ENCODE peak calls at places on chromosome 19, in five cellular contexts. M, A, O, N and Y are unnamed samples.

GRCh38 chr19:10808937-10809655 is 26.9 kb downstream of the TMED1 start:
- DNase-seq in M (peak), O (peak), N (no peak), A (no peak), Y (no peak)

GRCh38 chr19:23392706-23393105 is 2.6 kb downstream of the ZNF91 start:
- DNase-seq in A (no peak), O (no peak), N (no peak), M (no peak), Y (no peak)

GRCh38 chr19:5823579-5824281 is 15.8 kb downstream of the FUT6 start:
- DNase-seq in A (no peak), O (no peak), M (no peak), N (peak), Y (no peak)

GRCh38 chr19:5977222-5977784 is 637 bp downstream of the RANBP3 start:
- DNase-seq in M (peak), N (no peak), A (no peak), O (no peak), Y (no peak)

GRCh38 chr19:7216373-7216902 is 77.8 kb downstream of the INSR start:
- DNase-seq in O (no peak), A (no peak), M (peak), N (no peak), Y (no peak)

GRCh38 chr19:1757468-1758230 is 4.3 kb downstream of the ONECUT3 start:
- DNase-seq in M (no peak), O (no peak), N (no peak), A (no peak), Y (no peak)

GRCh38 chr19:12015753-12016116 is 19.7 kb downstream of the ZNF433 start:
- DNase-seq in A (no peak), M (no peak), O (no peak), N (no peak), Y (no peak)

GRCh38 chr19:49119411-49120324 is at the start of gene PPFIA3:
- DNase-seq in O (peak), N (peak), M (no peak), A (no peak), Y (no peak)

GRCh38 chr19:32464279-32464678 is 58.7 kb downstream of the DPY19L3 start:
- DNase-seq in M (no peak), N (no peak), A (no peak), O (no peak), Y (no peak)

GRCh38 chr19:30319876-30320275 is 52.3 kb upstream of the ZNF536 start:
- DNase-seq in O (no peak), N (no peak), A (no peak), M (no peak), Y (no peak)

GRCh38 chr19:46927106-46927505 is 66.3 kb downstream of the ARHGAP35 start:
- DNase-seq in M (no peak), A (no peak), O (no peak), N (no peak), Y (no peak)

GRCh38 chr19:48117515-48118330 is 7.1 kb upstream of the PLA2G4C start:
- DNase-seq in A (no peak), O (no peak), N (no peak), M (no peak), Y (no peak)

GRCh38 chr19:36213793-36214387 is 575 bp downstream of the ZNF565 start:
- DNase-seq in M (no peak), O (peak), A (peak), N (peak), Y (peak)

GRCh38 chr19:47241919-47242644 is 11.1 kb upstream of the BBC3 start:
- DNase-seq in M (no peak), A (no peak), O (no peak), N (no peak), Y (no peak)

GRCh38 chr19:10000171-10000826 is 10.0 kb downstream of the COL5A3 start:
- DNase-seq in A (peak), M (peak), O (peak), N (peak), Y (peak)

GRCh38 chr19:4754248-4754647 is 30.6 kb upstream of the DPP9 start:
- DNase-seq in N (no peak), O (no peak), M (no peak), A (no peak), Y (no peak)

GRCh38 chr19:56885173-56885679 is 44.7 kb upstream of the PEG3 start:
- DNase-seq in M (no peak), O (no peak), A (no peak), N (no peak), Y (peak)

GRCh38 chr19:15810335-15810734 is 5.1 kb downstream of the OR10H1 start:
- DNase-seq in N (no peak), O (no peak), A (no peak), M (no peak), Y (no peak)

GRCh38 chr19:16416996-16417395 is 54.8 kb downstream of the EPS15L1 start:
- DNase-seq in O (no peak), N (no peak), A (no peak), M (no peak), Y (no peak)

GRCh38 chr19:39053276-39054090 is 21.1 kb upstream of the FBXO27 start:
- DNase-seq in N (no peak), A (no peak), O (no peak), M (no peak), Y (no peak)

GRCh38 chr19:48513289-48514122 is 1.9 kb upstream of the LMTK3 start:
- DNase-seq in M (peak), N (peak), O (peak), A (peak), Y (peak)

GRCh38 chr19:18230941-18231734 is 4.9 kb upstream of the PDE4C start:
- DNase-seq in N (no peak), M (no peak), O (peak), A (no peak), Y (no peak)